ENCODE peak calls at places on chromosomes 13 and 19, in seven cellular contexts. O, N, Z, L, V, W and M are unnamed samples.

GRCh38 chr13:24148414-24149305 is 11.9 kb upstream of the SPATA13 start:
- DNase-seq in L (no peak), V (peak; percentile 88), N (no peak), O (no peak), W (peak; percentile 34), Z (no peak), M (peak; percentile 59)

GRCh38 chr19:3266792-3267469 is 42.5 kb downstream of the CELF5 start:
- DNase-seq in L (no peak), Z (no peak), N (no peak), W (no peak), O (no peak), V (no peak), M (no peak)

GRCh38 chr19:55115446-55116065 is 1.9 kb downstream of the PPP1R12C start:
- DNase-seq in O (peak; percentile 43), L (no peak), Z (peak; percentile 68), V (no peak), W (no peak), N (no peak), M (no peak)

GRCh38 chr13:30128591-30128990 is 178.8 kb downstream of the KATNAL1 start:
- DNase-seq in L (no peak), V (no peak), N (no peak), O (no peak), Z (no peak), W (no peak), M (no peak)

GRCh38 chr13:29411493-29411892 is 184.0 kb downstream of the SLC7A1 start:
- DNase-seq in W (no peak), L (no peak), O (no peak), Z (no peak), V (no peak), N (no peak), M (no peak)

GRCh38 chr19:3879656-3880055 is 829 bp upstream of the ATCAY start:
- DNase-seq in L (no peak), N (no peak), O (no peak), Z (no peak), W (no peak), V (no peak), M (no peak)

GRCh38 chr13:81686877-81687276 is 1346.0 kb upstream of the SPRY2 start:
- DNase-seq in N (no peak), O (no peak), V (no peak), Z (no peak), W (no peak), L (no peak), M (no peak)

GRCh38 chr13:23654111-23655110 is 84.2 kb downstream of the TNFRSF19 start:
- DNase-seq in L (no peak), O (no peak), W (no peak), V (no peak), Z (peak; percentile 81), N (peak; percentile 72), M (no peak)

GRCh38 chr19:11453468-11454341 is 18.3 kb downstream of the PRKCSH start:
- DNase-seq in O (no peak), Z (no peak), V (no peak), L (no peak), N (no peak), W (no peak), M (no peak)

GRCh38 chr19:1843116-1843515 is 5.2 kb downstream of the REXO1 start:
- DNase-seq in O (no peak), L (no peak), N (no peak), W (no peak), Z (no peak), V (no peak), M (no peak)

GRCh38 chr19:1839658-1840540 is 8.4 kb downstream of the REXO1 start:
- DNase-seq in Z (no peak), W (no peak), N (no peak), V (no peak), O (no peak), L (no peak), M (peak; percentile 77)

GRCh38 chr19:1841209-1841924 is 6.9 kb downstream of the REXO1 start:
- DNase-seq in V (no peak), L (no peak), O (no peak), Z (no peak), N (no peak), W (no peak), M (peak; percentile 73)

GRCh38 chr19:1837625-1838105 is 10.6 kb downstream of the REXO1 start:
- DNase-seq in L (no peak), W (peak; percentile 48), O (no peak), Z (no peak), V (peak; percentile 65), N (no peak), M (peak; percentile 92)

DNA sequence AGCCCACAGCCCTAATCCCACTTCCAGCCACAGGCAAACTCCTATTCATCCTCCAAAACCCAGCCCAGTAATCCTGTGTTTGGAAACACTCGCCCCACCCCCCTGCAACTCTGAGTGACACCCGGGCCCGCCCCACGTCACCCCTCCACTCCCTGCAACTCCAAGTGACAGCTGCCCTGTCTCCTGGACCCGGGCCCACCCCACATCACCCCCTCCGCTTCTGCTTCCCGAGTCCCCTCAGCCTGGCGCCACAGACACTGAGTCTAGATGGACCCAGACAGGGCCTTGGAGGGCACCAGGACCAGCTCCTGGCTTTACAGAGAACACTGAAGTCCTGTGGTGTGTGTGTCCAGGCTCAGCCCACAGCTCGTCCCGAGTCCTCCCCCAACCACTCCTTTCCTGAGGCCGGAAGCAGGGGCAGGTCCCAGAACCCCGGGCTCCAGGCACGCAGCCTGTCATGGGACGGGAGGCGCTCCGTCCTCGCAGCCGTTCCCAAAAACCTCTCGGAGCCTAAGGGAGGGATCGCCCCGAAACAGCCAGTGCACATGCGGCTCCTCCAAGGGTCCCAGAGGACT is 7.7 kb downstream of the REXO1 start:
- DNase-seq in Z (peak; percentile 62), O (no peak), N (no peak), W (no peak), V (no peak), L (no peak), M (peak; percentile 61)
- TF ChIP-seq POLR2A in Z (no peak), O (no peak), N (no peak), W (no peak), V (no peak), L (no peak), M (no peak)

DNA sequence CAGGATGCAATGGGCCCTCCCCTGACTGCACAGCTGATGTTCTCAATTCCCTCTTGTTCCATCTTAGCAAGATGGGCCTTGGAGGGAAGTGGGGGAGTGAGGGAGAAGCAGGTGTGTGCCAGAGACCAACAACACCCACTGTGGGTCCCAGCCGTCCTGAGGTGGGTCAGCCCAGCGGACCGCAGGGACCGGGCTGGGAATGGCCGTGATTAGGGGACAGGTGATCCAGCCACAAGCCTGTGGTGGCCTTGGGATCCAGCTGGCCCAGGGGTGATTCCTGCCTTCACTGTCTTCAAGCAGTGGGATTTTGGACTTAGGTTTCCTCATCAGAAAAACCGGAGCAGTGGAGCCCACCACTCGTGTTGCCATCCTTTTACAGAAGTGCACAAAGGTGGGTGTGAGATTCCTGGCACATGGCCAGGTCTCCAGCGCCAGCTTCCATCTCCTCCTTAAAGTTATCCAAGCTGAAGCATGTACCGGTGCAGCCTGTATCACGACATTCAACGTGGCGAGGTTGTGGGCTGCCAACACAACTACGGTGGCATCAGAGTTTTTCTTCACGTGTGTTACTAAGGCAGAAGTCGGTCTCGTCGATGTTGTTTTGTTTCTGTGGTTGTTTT is 9.0 kb upstream of the ATP11A start:
- DNase-seq in O (no peak), V (no peak), W (no peak), L (no peak), N (no peak), Z (no peak), M (no peak)
- TF ChIP-seq CTCF in O (no peak), V (no peak), W (no peak), L (no peak), N (no peak), Z (no peak), M (no peak)

GRCh38 chr19:17468302-17469091 is 1.8 kb upstream of the SLC27A1 start:
- DNase-seq in Z (peak; percentile 90), N (no peak), O (peak; percentile 45), V (peak; percentile 96), L (peak; percentile 80), W (peak; percentile 41), M (peak; percentile 76)
- TF ChIP-seq POLR2A in Z (peak; percentile 30), N (no peak), O (no peak), V (peak; percentile 94), L (no peak), W (no peak), M (no peak)

GRCh38 chr19:40445637-40445944 is 1.5 kb upstream of the SERTAD3 start:
- DNase-seq in N (no peak), V (no peak), Z (no peak), O (no peak), L (peak; percentile 56), W (no peak), M (no peak)

GRCh38 chr19:40443131-40443929 is 805 bp downstream of the SERTAD3 start:
- DNase-seq in L (peak; percentile 99), O (peak; percentile 100), V (peak; percentile 100), N (peak; percentile 100), Z (peak; percentile 100), W (peak; percentile 99), M (peak; percentile 97)

GRCh38 chr19:40443930-40444180 is 280 bp downstream of the SERTAD3 start:
- DNase-seq in W (no peak), N (no peak), Z (no peak), V (no peak), O (no peak), L (no peak), M (no peak)

GRCh38 chr19:40445006-40445312 is 824 bp upstream of the SERTAD3 start:
- DNase-seq in O (no peak), Z (no peak), V (no peak), W (no peak), N (no peak), L (no peak), M (no peak)

DNA sequence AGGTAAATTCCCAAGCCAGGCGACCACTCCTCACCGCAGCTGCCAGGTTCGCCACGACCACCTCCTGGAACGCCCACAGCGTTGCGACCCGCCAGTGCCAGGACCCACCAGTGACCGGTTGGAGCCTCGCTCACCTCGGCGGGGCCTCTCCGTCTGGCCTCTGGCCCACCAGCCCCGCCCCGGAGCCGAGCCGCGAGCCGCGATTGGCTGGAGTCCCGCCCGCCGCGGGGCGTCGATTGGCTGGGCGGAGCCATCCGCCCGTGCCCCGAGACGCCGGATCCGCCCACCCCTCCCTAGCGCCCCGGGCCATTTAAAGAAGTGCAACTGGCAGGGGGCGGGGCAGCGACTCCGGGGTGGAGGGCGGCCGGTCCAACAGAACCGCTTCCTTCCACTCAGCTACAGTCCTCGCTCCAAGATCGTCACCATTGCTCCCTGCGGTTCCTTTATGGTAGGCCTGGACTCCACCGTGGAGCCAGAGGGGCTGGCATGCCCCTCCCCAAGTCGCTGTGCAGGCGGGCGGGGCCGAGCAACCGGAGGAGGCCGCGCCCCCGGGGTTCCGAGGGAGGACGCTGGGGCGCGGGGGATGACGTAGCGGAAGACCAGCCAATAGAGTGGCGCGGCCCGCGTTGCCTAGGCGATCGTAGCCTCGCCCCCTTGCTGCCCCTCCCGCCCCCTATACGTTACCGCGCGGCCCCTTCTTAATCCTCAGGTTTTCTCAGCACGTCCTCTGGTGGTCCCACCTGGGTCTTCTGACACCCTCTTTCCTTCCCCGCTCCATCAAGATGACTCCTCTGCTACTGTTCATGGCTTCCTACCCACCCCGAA is at the start of gene SERTAD3:
- DNase-seq in V (peak; percentile 97), N (peak; percentile 99), W (peak; percentile 98), L (peak; percentile 98), Z (peak; percentile 97), O (peak; percentile 98), M (peak; percentile 97)
- TF ChIP-seq CTCF in V (no peak), N (no peak), W (peak; percentile 20), L (peak; percentile 19), Z (peak; percentile 26), O (peak; percentile 61), M (no peak)